ENCODE peak calls at places on chromosomes 2 and 18, in eight cellular contexts. One of them, this sample, is unnamed.

GRCh38 chr2:34985474-34985873 is 1370.1 kb upstream of the CRIM1 start:
- DNase-seq in D721Med: no peak
- DNase-seq in AG04449: no peak
- DNase-seq in amniotic epithelial cell: no peak
- DNase-seq in activated gamma-delta T cell treated with Interleukin-2 at 50 U/mL for 16 hours: no peak
- DNase-seq in sigmoid colon: no peak
- DNase-seq in T-helper 2 cell: no peak
- DNase-seq in NCI-H510A treated with DMSO at 0.1 percent for 48 hours: no peak
- DNase-seq in this sample: no peak

GRCh38 chr2:152440460-152440859 is 105.5 kb downstream of the FMNL2 start:
- DNase-seq in D721Med: no peak
- DNase-seq in AG04449: no peak
- DNase-seq in amniotic epithelial cell: no peak
- DNase-seq in activated gamma-delta T cell treated with Interleukin-2 at 50 U/mL for 16 hours: no peak
- DNase-seq in sigmoid colon: no peak
- DNase-seq in T-helper 2 cell: no peak
- DNase-seq in NCI-H510A treated with DMSO at 0.1 percent for 48 hours: no peak
- DNase-seq in this sample: no peak

GRCh38 chr2:64327510-64328414 is 126.2 kb upstream of the LGALSL start:
- DNase-seq in D721Med: no peak
- DNase-seq in AG04449: no peak
- DNase-seq in amniotic epithelial cell: peak; percentile 13
- DNase-seq in activated gamma-delta T cell treated with Interleukin-2 at 50 U/mL for 16 hours: peak; percentile 44
- DNase-seq in sigmoid colon: peak; percentile 73
- DNase-seq in T-helper 2 cell: peak; percentile 33
- DNase-seq in NCI-H510A treated with DMSO at 0.1 percent for 48 hours: peak; percentile 56
- DNase-seq in this sample: peak; percentile 46

GRCh38 chr18:5622905-5623304 is 79.1 kb upstream of the EPB41L3 start:
- DNase-seq in D721Med: no peak
- DNase-seq in AG04449: no peak
- DNase-seq in amniotic epithelial cell: no peak
- DNase-seq in activated gamma-delta T cell treated with Interleukin-2 at 50 U/mL for 16 hours: no peak
- DNase-seq in sigmoid colon: no peak
- DNase-seq in T-helper 2 cell: no peak
- DNase-seq in NCI-H510A treated with DMSO at 0.1 percent for 48 hours: no peak
- DNase-seq in this sample: no peak

GRCh38 chr2:45403036-45403435 is 208.0 kb downstream of the SRBD1 start:
- DNase-seq in D721Med: no peak
- DNase-seq in AG04449: no peak
- DNase-seq in amniotic epithelial cell: peak; percentile 44
- DNase-seq in activated gamma-delta T cell treated with Interleukin-2 at 50 U/mL for 16 hours: no peak
- DNase-seq in sigmoid colon: no peak
- DNase-seq in T-helper 2 cell: no peak
- DNase-seq in NCI-H510A treated with DMSO at 0.1 percent for 48 hours: no peak
- DNase-seq in this sample: no peak

GRCh38 chr2:105404736-105405135 is 5.9 kb upstream of the FHL2 start:
- DNase-seq in D721Med: no peak
- DNase-seq in AG04449: no peak
- DNase-seq in amniotic epithelial cell: no peak
- DNase-seq in activated gamma-delta T cell treated with Interleukin-2 at 50 U/mL for 16 hours: no peak
- DNase-seq in sigmoid colon: no peak
- DNase-seq in T-helper 2 cell: no peak
- DNase-seq in NCI-H510A treated with DMSO at 0.1 percent for 48 hours: no peak
- DNase-seq in this sample: no peak

GRCh38 chr2:156601840-156602551 is 165.8 kb downstream of the GPD2 start:
- DNase-seq in D721Med: no peak
- DNase-seq in AG04449: no peak
- DNase-seq in amniotic epithelial cell: no peak
- DNase-seq in activated gamma-delta T cell treated with Interleukin-2 at 50 U/mL for 16 hours: no peak
- DNase-seq in sigmoid colon: no peak
- DNase-seq in T-helper 2 cell: no peak
- DNase-seq in NCI-H510A treated with DMSO at 0.1 percent for 48 hours: no peak
- DNase-seq in this sample: no peak

GRCh38 chr2:101036562-101036961 is 34.5 kb downstream of the RPL31 start:
- DNase-seq in D721Med: no peak
- DNase-seq in AG04449: no peak
- DNase-seq in amniotic epithelial cell: peak; percentile 36
- DNase-seq in activated gamma-delta T cell treated with Interleukin-2 at 50 U/mL for 16 hours: no peak
- DNase-seq in sigmoid colon: no peak
- DNase-seq in T-helper 2 cell: peak; percentile 12
- DNase-seq in NCI-H510A treated with DMSO at 0.1 percent for 48 hours: no peak
- DNase-seq in this sample: no peak

GRCh38 chr2:240630771-240631560 is 5.7 kb downstream of the GPR35 start:
- DNase-seq in D721Med: no peak
- DNase-seq in AG04449: no peak
- DNase-seq in amniotic epithelial cell: no peak
- DNase-seq in activated gamma-delta T cell treated with Interleukin-2 at 50 U/mL for 16 hours: no peak
- DNase-seq in sigmoid colon: no peak
- DNase-seq in T-helper 2 cell: no peak
- DNase-seq in NCI-H510A treated with DMSO at 0.1 percent for 48 hours: no peak
- DNase-seq in this sample: no peak

GRCh38 chr18:21489119-21489750 is 111.3 kb downstream of the ESCO1 start:
- DNase-seq in D721Med: peak; percentile 77
- DNase-seq in AG04449: peak; percentile 9
- DNase-seq in amniotic epithelial cell: peak; percentile 55
- DNase-seq in activated gamma-delta T cell treated with Interleukin-2 at 50 U/mL for 16 hours: no peak
- DNase-seq in sigmoid colon: no peak
- DNase-seq in T-helper 2 cell: peak; percentile 40
- DNase-seq in NCI-H510A treated with DMSO at 0.1 percent for 48 hours: peak; percentile 30
- DNase-seq in this sample: no peak

GRCh38 chr18:60984496-60984895 is 348.7 kb upstream of the CDH20 start:
- DNase-seq in D721Med: no peak
- DNase-seq in AG04449: peak; percentile 81
- DNase-seq in amniotic epithelial cell: peak; percentile 92
- DNase-seq in activated gamma-delta T cell treated with Interleukin-2 at 50 U/mL for 16 hours: no peak
- DNase-seq in sigmoid colon: no peak
- DNase-seq in T-helper 2 cell: no peak
- DNase-seq in NCI-H510A treated with DMSO at 0.1 percent for 48 hours: no peak
- DNase-seq in this sample: no peak

GRCh38 chr2:6730003-6730402 is 135.7 kb downstream of the CMPK2 start:
- DNase-seq in D721Med: no peak
- DNase-seq in AG04449: no peak
- DNase-seq in amniotic epithelial cell: no peak
- DNase-seq in activated gamma-delta T cell treated with Interleukin-2 at 50 U/mL for 16 hours: no peak
- DNase-seq in sigmoid colon: no peak
- DNase-seq in T-helper 2 cell: no peak
- DNase-seq in NCI-H510A treated with DMSO at 0.1 percent for 48 hours: no peak
- DNase-seq in this sample: no peak

GRCh38 chr2:17793803-17794349 is 22.4 kb upstream of the MSGN1 start:
- DNase-seq in D721Med: no peak
- DNase-seq in AG04449: no peak
- DNase-seq in amniotic epithelial cell: peak; percentile 25
- DNase-seq in activated gamma-delta T cell treated with Interleukin-2 at 50 U/mL for 16 hours: no peak
- DNase-seq in sigmoid colon: no peak
- DNase-seq in T-helper 2 cell: peak; percentile 24
- DNase-seq in NCI-H510A treated with DMSO at 0.1 percent for 48 hours: no peak
- DNase-seq in this sample: no peak

GRCh38 chr2:36427790-36428243 is 72.2 kb downstream of the CRIM1 start:
- DNase-seq in D721Med: no peak
- DNase-seq in AG04449: no peak
- DNase-seq in amniotic epithelial cell: no peak
- DNase-seq in activated gamma-delta T cell treated with Interleukin-2 at 50 U/mL for 16 hours: no peak
- DNase-seq in sigmoid colon: no peak
- DNase-seq in T-helper 2 cell: no peak
- DNase-seq in NCI-H510A treated with DMSO at 0.1 percent for 48 hours: no peak
- DNase-seq in this sample: no peak

GRCh38 chr18:60563082-60563481 is 190.5 kb upstream of the MC4R start:
- DNase-seq in D721Med: no peak
- DNase-seq in AG04449: no peak
- DNase-seq in amniotic epithelial cell: no peak
- DNase-seq in activated gamma-delta T cell treated with Interleukin-2 at 50 U/mL for 16 hours: no peak
- DNase-seq in sigmoid colon: no peak
- DNase-seq in T-helper 2 cell: no peak
- DNase-seq in NCI-H510A treated with DMSO at 0.1 percent for 48 hours: no peak
- DNase-seq in this sample: no peak

GRCh38 chr18:711330-711692 is 1.1 kb downstream of the ENOSF1 start:
- DNase-seq in D721Med: no peak
- DNase-seq in AG04449: no peak
- DNase-seq in amniotic epithelial cell: no peak
- DNase-seq in activated gamma-delta T cell treated with Interleukin-2 at 50 U/mL for 16 hours: no peak
- DNase-seq in sigmoid colon: no peak
- DNase-seq in T-helper 2 cell: no peak
- DNase-seq in NCI-H510A treated with DMSO at 0.1 percent for 48 hours: no peak
- DNase-seq in this sample: no peak

GRCh38 chr2:40097691-40098376 is 318.8 kb upstream of the THUMPD2 start:
- DNase-seq in D721Med: no peak
- DNase-seq in AG04449: no peak
- DNase-seq in amniotic epithelial cell: peak; percentile 90
- DNase-seq in activated gamma-delta T cell treated with Interleukin-2 at 50 U/mL for 16 hours: no peak
- DNase-seq in sigmoid colon: no peak
- DNase-seq in T-helper 2 cell: no peak
- DNase-seq in NCI-H510A treated with DMSO at 0.1 percent for 48 hours: no peak
- DNase-seq in this sample: no peak

GRCh38 chr18:36176739-36177138 is 10.6 kb upstream of the MOCOS start:
- DNase-seq in D721Med: no peak
- DNase-seq in AG04449: no peak
- DNase-seq in amniotic epithelial cell: no peak
- DNase-seq in activated gamma-delta T cell treated with Interleukin-2 at 50 U/mL for 16 hours: no peak
- DNase-seq in sigmoid colon: no peak
- DNase-seq in T-helper 2 cell: peak; percentile 42
- DNase-seq in NCI-H510A treated with DMSO at 0.1 percent for 48 hours: no peak
- DNase-seq in this sample: no peak

GRCh38 chr2:132589060-132589765 is 80.8 kb downstream of the LYPD1 start:
- DNase-seq in D721Med: no peak
- DNase-seq in AG04449: no peak
- DNase-seq in amniotic epithelial cell: no peak
- DNase-seq in activated gamma-delta T cell treated with Interleukin-2 at 50 U/mL for 16 hours: no peak
- DNase-seq in sigmoid colon: no peak
- DNase-seq in T-helper 2 cell: no peak
- DNase-seq in NCI-H510A treated with DMSO at 0.1 percent for 48 hours: no peak
- DNase-seq in this sample: no peak

GRCh38 chr2:38010995-38011394 is 65.0 kb downstream of the CYP1B1 start:
- DNase-seq in D721Med: no peak
- DNase-seq in AG04449: no peak
- DNase-seq in amniotic epithelial cell: peak; percentile 7
- DNase-seq in activated gamma-delta T cell treated with Interleukin-2 at 50 U/mL for 16 hours: no peak
- DNase-seq in sigmoid colon: no peak
- DNase-seq in T-helper 2 cell: no peak
- DNase-seq in NCI-H510A treated with DMSO at 0.1 percent for 48 hours: no peak
- DNase-seq in this sample: no peak

GRCh38 chr18:36899289-36899688 is 70.4 kb downstream of the KIAA1328 start:
- DNase-seq in D721Med: no peak
- DNase-seq in AG04449: no peak
- DNase-seq in amniotic epithelial cell: peak; percentile 38
- DNase-seq in activated gamma-delta T cell treated with Interleukin-2 at 50 U/mL for 16 hours: no peak
- DNase-seq in sigmoid colon: no peak
- DNase-seq in T-helper 2 cell: peak; percentile 28
- DNase-seq in NCI-H510A treated with DMSO at 0.1 percent for 48 hours: no peak
- DNase-seq in this sample: peak; percentile 29

GRCh38 chr2:108904680-108905079 is 84.3 kb downstream of the EDAR start:
- DNase-seq in D721Med: no peak
- DNase-seq in AG04449: no peak
- DNase-seq in amniotic epithelial cell: no peak
- DNase-seq in activated gamma-delta T cell treated with Interleukin-2 at 50 U/mL for 16 hours: no peak
- DNase-seq in sigmoid colon: no peak
- DNase-seq in T-helper 2 cell: no peak
- DNase-seq in NCI-H510A treated with DMSO at 0.1 percent for 48 hours: no peak
- DNase-seq in this sample: no peak

GRCh38 chr2:36397728-36398413 is 42.3 kb downstream of the CRIM1 start:
- DNase-seq in D721Med: no peak
- DNase-seq in AG04449: no peak
- DNase-seq in amniotic epithelial cell: no peak
- DNase-seq in activated gamma-delta T cell treated with Interleukin-2 at 50 U/mL for 16 hours: no peak
- DNase-seq in sigmoid colon: no peak
- DNase-seq in T-helper 2 cell: no peak
- DNase-seq in NCI-H510A treated with DMSO at 0.1 percent for 48 hours: no peak
- DNase-seq in this sample: no peak

GRCh38 chr2:148643998-148644884 is at the start of gene EPC2:
- DNase-seq in D721Med: peak; percentile 53
- DNase-seq in AG04449: no peak
- DNase-seq in amniotic epithelial cell: peak; percentile 84
- DNase-seq in activated gamma-delta T cell treated with Interleukin-2 at 50 U/mL for 16 hours: peak; percentile 85
- DNase-seq in sigmoid colon: peak; percentile 93
- DNase-seq in T-helper 2 cell: peak; percentile 93
- DNase-seq in NCI-H510A treated with DMSO at 0.1 percent for 48 hours: peak; percentile 53
- DNase-seq in this sample: peak; percentile 80